ENCODE peak calls at places on chromosome 18, in seven cellular contexts. C is Calu3; B is effector memory CD4-positive, alpha-beta T cell; V is activated T-helper 9 cell treated with anti-CD3 and anti-CD28 coated beads, Interleukin-2, amount 50 U/mL, for 16 hours; Y is HFFc6; M is NCI-H510A treated with DMSO at 0.1 percent for 48 hours; A is activated CD4-positive, alpha-beta T cell treated with anti-CD3 and anti-CD28 coated beads, Interleukin-2, amount 50 U/mL, for 1 hour. Q is an unnamed sample.
A peak's percentile ranks its signal among the peaks of the same experiment; 100 is the strongest.

GRCh38 chr18:56323673-56324072 is 314.7 kb downstream of the TXNL1 start:
- DNase-seq in C (no peak), B (no peak), V (no peak), Y (no peak), M (no peak), A (no peak), Q (no peak)

GRCh38 chr18:12474876-12475275 is 67.1 kb downstream of the PRELID3A start:
- DNase-seq in C (no peak), B (no peak), V (no peak), Y (no peak), M (no peak), A (no peak), Q (no peak)

GRCh38 chr18:32243358-32243757 is 53.5 kb downstream of the MEP1B start:
- DNase-seq in C (no peak), B (no peak), V (no peak), Y (no peak), M (no peak), A (no peak), Q (no peak)

GRCh38 chr18:56028514-56028913 is 440.5 kb upstream of the TCF4 start:
- DNase-seq in C (no peak), B (no peak), V (no peak), Y (peak; percentile 63), M (no peak), A (no peak), Q (peak; percentile 45)

GRCh38 chr18:11074879-11075278 is 74.5 kb downstream of the PIEZO2 start:
- DNase-seq in C (no peak), B (no peak), V (no peak), Y (no peak), M (peak; percentile 26), A (no peak), Q (no peak)

GRCh38 chr18:13618760-13619438 is 107.5 kb downstream of the FAM210A start:
- DNase-seq in C (no peak), B (no peak), V (no peak), Y (no peak), M (no peak), A (no peak), Q (no peak)

GRCh38 chr18:79524181-79525078 is 128.7 kb downstream of the NFATC1 start:
- DNase-seq in C (no peak), B (peak; percentile 44), V (peak; percentile 48), Y (no peak), M (no peak), A (peak; percentile 46), Q (no peak)

GRCh38 chr18:75896865-75897264 is 469.4 kb upstream of the SMIM21 start:
- DNase-seq in C (no peak), B (no peak), V (no peak), Y (no peak), M (peak; percentile 86), A (no peak), Q (no peak)

GRCh38 chr18:24200899-24201298 is 62.0 kb downstream of the CABYR start:
- DNase-seq in C (no peak), B (no peak), V (no peak), Y (no peak), M (no peak), A (no peak), Q (no peak)

GRCh38 chr18:72543362-72544055 is 633 bp downstream of the CBLN2 start:
- DNase-seq in C (no peak), B (no peak), V (no peak), Y (no peak), M (peak; percentile 63), A (no peak), Q (peak; percentile 5)

GRCh38 chr18:65091737-65092329 is 659.0 kb upstream of the CDH7 start:
- DNase-seq in C (peak; percentile 32), B (no peak), V (no peak), Y (no peak), M (peak; percentile 43), A (no peak), Q (peak; percentile 32)

GRCh38 chr18:36454258-36454657 is 156.7 kb downstream of the FHOD3 start:
- DNase-seq in C (no peak), B (no peak), V (no peak), Y (no peak), M (peak; percentile 59), A (no peak), Q (no peak)

GRCh38 chr18:8851659-8852058 is 146.3 kb downstream of the MTCL1 start:
- DNase-seq in C (no peak), B (no peak), V (no peak), Y (no peak), M (no peak), A (no peak), Q (no peak)

GRCh38 chr18:51196811-51197660 is 445 bp downstream of the MEX3C start:
- DNase-seq in C (peak; percentile 47), B (no peak), V (no peak), Y (peak; percentile 21), M (peak; percentile 20), A (peak; percentile 29), Q (peak; percentile 41)

GRCh38 chr18:60978338-60978737 is 354.9 kb upstream of the CDH20 start:
- DNase-seq in C (no peak), B (no peak), V (no peak), Y (no peak), M (no peak), A (no peak), Q (peak; percentile 42)

GRCh38 chr18:33901894-33902512 is 322.7 kb downstream of the NOL4 start:
- DNase-seq in C (no peak), B (no peak), V (no peak), Y (no peak), M (peak; percentile 40), A (no peak), Q (no peak)

GRCh38 chr18:30929065-30929464 is 113.5 kb downstream of the DSC3 start:
- DNase-seq in C (no peak), B (no peak), V (no peak), Y (no peak), M (no peak), A (no peak), Q (no peak)

GRCh38 chr18:48996901-48997463 is 46.2 kb upstream of the SMAD7 start:
- DNase-seq in C (peak; percentile 43), B (no peak), V (no peak), Y (peak; percentile 99), M (no peak), A (peak; percentile 25), Q (peak; percentile 88)

GRCh38 chr18:28013064-28013463 is 163.9 kb downstream of the CDH2 start:
- DNase-seq in C (no peak), B (no peak), V (no peak), Y (no peak), M (peak; percentile 30), A (no peak), Q (peak; percentile 29)

GRCh38 chr18:2515908-2516625 is 55.2 kb downstream of the METTL4 start:
- DNase-seq in C (peak; percentile 42), B (no peak), V (no peak), Y (peak; percentile 90), M (no peak), A (no peak), Q (peak; percentile 97)

GRCh38 chr18:44758821-44759624 is 78.3 kb downstream of the SETBP1 start:
- DNase-seq in C (no peak), B (no peak), V (peak; percentile 12), Y (no peak), M (no peak), A (no peak), Q (no peak)

GRCh38 chr18:45139478-45139877 is 458.8 kb downstream of the SETBP1 start:
- DNase-seq in C (no peak), B (no peak), V (no peak), Y (no peak), M (no peak), A (no peak), Q (no peak)

GRCh38 chr18:32048507-32049091 is 30.0 kb downstream of the RNF125 start:
- DNase-seq in C (no peak), B (no peak), V (no peak), Y (no peak), M (no peak), A (no peak), Q (peak; percentile 50)

GRCh38 chr18:58520964-58521363 is 107.9 kb downstream of the ALPK2 start:
- DNase-seq in C (peak; percentile 52), B (no peak), V (no peak), Y (no peak), M (no peak), A (no peak), Q (no peak)

GRCh38 chr18:35041752-35042379 is 653 bp downstream of the MAPRE2 start:
- DNase-seq in C (peak; percentile 4), B (no peak), V (no peak), Y (no peak), M (peak; percentile 86), A (peak; percentile 20), Q (no peak)

GRCh38 chr18:62781893-62782292 is 66.6 kb downstream of the PHLPP1 start:
- DNase-seq in C (no peak), B (no peak), V (no peak), Y (peak; percentile 94), M (peak; percentile 59), A (no peak), Q (peak; percentile 91)

GRCh38 chr18:71849407-71849806 is 694.7 kb downstream of the CBLN2 start:
- DNase-seq in C (no peak), B (no peak), V (no peak), Y (no peak), M (no peak), A (no peak), Q (no peak)

GRCh38 chr18:60232541-60232940 is 140.0 kb downstream of the MC4R start:
- DNase-seq in C (peak; percentile 3), B (no peak), V (no peak), Y (no peak), M (no peak), A (no peak), Q (peak; percentile 2)

GRCh38 chr18:63366270-63366990 is 576 bp downstream of the KDSR start:
- DNase-seq in C (peak; percentile 70), B (peak; percentile 68), V (peak; percentile 60), Y (peak; percentile 68), M (peak; percentile 32), A (peak; percentile 70), Q (peak; percentile 69)

GRCh38 chr18:63832470-63832869 is 55.0 kb upstream of the SERPINB2 start:
- DNase-seq in C (no peak), B (no peak), V (no peak), Y (peak; percentile 88), M (no peak), A (no peak), Q (peak; percentile 77)

GRCh38 chr18:5530623-5531022 is 13.2 kb downstream of the EPB41L3 start:
- DNase-seq in C (no peak), B (no peak), V (no peak), Y (no peak), M (no peak), A (no peak), Q (no peak)

GRCh38 chr18:74463271-74463670 is 6.2 kb upstream of the DIPK1C start:
- DNase-seq in C (no peak), B (no peak), V (no peak), Y (no peak), M (no peak), A (no peak), Q (no peak)

GRCh38 chr18:29644276-29644675 is 1398.3 kb downstream of the DSC3 start:
- DNase-seq in C (no peak), B (no peak), V (no peak), Y (peak; percentile 75), M (no peak), A (no peak), Q (peak; percentile 39)

GRCh38 chr18:76977108-76977621 is 154.8 kb downstream of the ZNF236 start:
- DNase-seq in C (no peak), B (no peak), V (no peak), Y (no peak), M (peak; percentile 93), A (no peak), Q (no peak)

GRCh38 chr18:49024808-49025361 is 74.1 kb upstream of the SMAD7 start:
- DNase-seq in C (no peak), B (no peak), V (no peak), Y (no peak), M (no peak), A (no peak), Q (no peak)

GRCh38 chr18:36532394-36532793 is 234.9 kb downstream of the FHOD3 start:
- DNase-seq in C (no peak), B (no peak), V (no peak), Y (peak; percentile 51), M (no peak), A (no peak), Q (peak; percentile 49)

GRCh38 chr18:50839341-50839740 is 19.5 kb upstream of the MRO start:
- DNase-seq in C (no peak), B (no peak), V (no peak), Y (no peak), M (no peak), A (no peak), Q (no peak)

GRCh38 chr18:21163647-21164625 is 52.3 kb upstream of the ROCK1 start:
- DNase-seq in C (no peak), B (no peak), V (no peak), Y (peak; percentile 94), M (no peak), A (no peak), Q (peak; percentile 84)